ENCODE peak calls at places on chromosomes 3 and 15, in seven cellular contexts. T is LNCaP clone FGC, R is neural progenitor cell, U is astrocyte of the spinal cord, M is mucosa of descending colon, V is GM12865, D is esophagus muscularis mucosa. C is an unnamed sample.

GRCh38 chr3:11379824-11380281 is 107.7 kb downstream of the ATG7 start:
- DNase-seq in M (no peak), R (no peak), U (peak; percentile 58), V (no peak), T (no peak), D (no peak), C (peak; percentile 42)

GRCh38 chr3:139715736-139716135 is 38.0 kb upstream of the NMNAT3 start:
- DNase-seq in D (no peak), T (no peak), M (no peak), U (no peak), V (no peak), R (no peak), C (no peak)

GRCh38 chr15:38885001-38885400 is 320.4 kb upstream of the RASGRP1 start:
- DNase-seq in D (no peak), R (no peak), V (no peak), U (peak; percentile 33), T (no peak), M (no peak), C (peak; percentile 65)

GRCh38 chr3:174330303-174330702 is 528.8 kb upstream of the NAALADL2 start:
- DNase-seq in V (no peak), R (no peak), M (no peak), T (no peak), U (peak; percentile 76), D (no peak), C (peak; percentile 16)

GRCh38 chr3:111947179-111947727 is 31.6 kb upstream of the ABHD10 start:
- DNase-seq in V (no peak), T (no peak), R (no peak), M (no peak), U (peak; percentile 55), D (no peak), C (peak; percentile 71)

GRCh38 chr15:45187894-45188830 is at the start of gene SHF:
- DNase-seq in V (peak; percentile 43), U (peak; percentile 28), D (no peak), T (no peak), R (peak; percentile 95), M (peak; percentile 61), C (peak; percentile 21)

GRCh38 chr3:107938128-107938527 is 152.7 kb downstream of the CD47 start:
- DNase-seq in T (no peak), M (peak; percentile 51), U (peak; percentile 54), V (peak; percentile 7), R (peak; percentile 53), D (no peak), C (peak; percentile 45)

GRCh38 chr3:195001961-195002861 is 268.7 kb downstream of the XXYLT1 start:
- DNase-seq in U (peak; percentile 43), M (peak; percentile 69), V (peak; percentile 65), R (peak; percentile 75), D (no peak), T (peak; percentile 63), C (peak; percentile 55)

GRCh38 chr15:58019503-58020376 is 45.8 kb downstream of the ALDH1A2 start:
- DNase-seq in U (peak; percentile 35), D (no peak), T (no peak), V (no peak), M (no peak), R (no peak), C (peak; percentile 56)

GRCh38 chr3:8864570-8865350 is 95.3 kb upstream of the OXTR start:
- DNase-seq in U (no peak), D (no peak), R (no peak), M (peak; percentile 3), T (no peak), V (peak; percentile 7), C (peak; percentile 28)

GRCh38 chr15:76006136-76006778 is 6.0 kb downstream of the NRG4 start:
- DNase-seq in U (no peak), R (no peak), T (no peak), D (no peak), V (no peak), M (no peak), C (peak; percentile 39)

GRCh38 chr3:113660901-113661300 is 35.5 kb downstream of the USF3 start:
- DNase-seq in T (no peak), V (peak; percentile 17), D (no peak), M (no peak), R (no peak), U (peak; percentile 3), C (peak; percentile 54)

GRCh38 chr3:127071597-127072001 is 88.7 kb downstream of the PLXNA1 start:
- DNase-seq in T (no peak), D (no peak), V (no peak), R (no peak), U (no peak), M (no peak), C (no peak)

GRCh38 chr3:79767194-79767952 is 425 bp downstream of the ROBO1 start:
- DNase-seq in D (no peak), U (peak; percentile 52), V (no peak), R (peak; percentile 57), T (no peak), M (no peak), C (no peak)

GRCh38 chr3:123637131-123637530 is 52.3 kb upstream of the HACD2 start:
- DNase-seq in M (no peak), D (no peak), R (peak; percentile 26), U (no peak), V (no peak), T (no peak), C (no peak)

GRCh38 chr3:127479449-127479848 is 111.1 kb downstream of the TPRA1 start:
- DNase-seq in V (no peak), U (no peak), T (no peak), M (no peak), D (no peak), R (no peak), C (no peak)

GRCh38 chr3:143001369-143002082 is at the start of gene U2SURP:
- DNase-seq in U (peak; percentile 99), T (peak; percentile 95), D (peak; percentile 98), M (peak; percentile 98), V (peak; percentile 97), R (peak; percentile 99), C (peak; percentile 99)
- TF ChIP-seq CTCF in U (no peak), T (no peak), D (no peak), M (peak; percentile 5), V (peak; percentile 1), R (no peak), C (no peak)

GRCh38 chr3:125151437-125151806 is 61.1 kb downstream of the SLC12A8 start:
- DNase-seq in M (no peak), R (no peak), T (no peak), V (no peak), D (no peak), U (no peak), C (no peak)

GRCh38 chr3:125151916-125152315 is 60.6 kb downstream of the SLC12A8 start:
- DNase-seq in U (no peak), D (no peak), R (no peak), V (no peak), M (no peak), T (no peak), C (peak; percentile 42)

GRCh38 chr3:125148836-125149235 is 63.7 kb downstream of the SLC12A8 start:
- DNase-seq in T (no peak), U (peak; percentile 35), V (peak; percentile 75), R (no peak), D (no peak), M (no peak), C (peak; percentile 48)

GRCh38 chr3:125149462-125149861 is 63.1 kb downstream of the SLC12A8 start:
- DNase-seq in U (no peak), R (no peak), D (no peak), V (no peak), M (no peak), T (no peak), C (no peak)

GRCh38 chr3:125150525-125151436 is 61.8 kb downstream of the SLC12A8 start:
- DNase-seq in D (no peak), U (no peak), T (peak; percentile 18), M (peak; percentile 86), V (peak; percentile 92), R (peak; percentile 38), C (no peak)
- TF ChIP-seq CTCF in D (no peak), U (peak; percentile 57), T (peak; percentile 67), M (peak; percentile 42), V (peak; percentile 76), R (peak; percentile 58), C (peak; percentile 44)

DNA sequence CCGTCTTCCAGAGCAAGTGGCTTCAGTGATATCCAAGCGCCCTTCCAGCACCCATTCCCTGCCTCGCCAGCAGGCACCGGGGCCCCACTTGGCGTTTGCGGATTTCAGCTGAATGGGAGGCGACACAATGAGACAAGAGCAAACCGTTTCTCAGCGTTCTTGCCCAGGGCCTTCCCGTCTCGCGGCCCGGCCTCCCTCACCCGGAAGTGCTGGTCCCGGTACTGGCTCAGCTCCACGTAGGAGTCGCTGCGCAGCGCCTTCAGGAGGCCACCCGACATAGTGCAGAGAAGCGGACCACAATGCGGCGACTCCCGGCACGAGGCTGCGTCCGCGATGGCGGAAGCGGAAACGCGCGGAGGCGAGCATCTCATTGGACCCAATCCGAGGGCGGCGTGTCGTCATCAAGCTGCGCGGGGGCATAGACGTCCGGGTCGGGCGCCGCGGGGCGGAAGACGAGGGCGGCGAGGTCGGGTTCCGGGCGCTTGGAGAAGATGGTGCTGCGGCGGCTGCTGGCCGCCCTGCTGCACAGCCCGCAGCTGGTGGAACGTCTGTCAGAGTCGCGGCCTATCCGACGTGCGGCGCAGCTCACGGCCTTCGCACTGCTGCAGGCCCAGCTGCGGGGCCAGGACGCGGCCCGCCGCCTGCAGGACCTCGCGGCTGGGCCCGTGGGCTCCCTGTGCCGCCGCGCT is at the start of gene NCBP2:
- DNase-seq in M (peak; percentile 100), U (peak; percentile 98), D (peak; percentile 100), V (peak; percentile 99), T (peak; percentile 94), R (peak; percentile 99), C (peak; percentile 99)
- TF ChIP-seq CTCF in M (peak; percentile 76), U (peak; percentile 66), D (peak; percentile 44), V (peak; percentile 78), T (peak; percentile 81), R (peak; percentile 73), C (peak; percentile 56)

GRCh38 chr3:21152555-21152954 is 598.5 kb downstream of the ZNF385D start:
- DNase-seq in D (no peak), M (no peak), R (no peak), T (no peak), V (no peak), U (no peak), C (no peak)
- TF ChIP-seq CTCF in D (no peak), M (no peak), R (no peak), T (no peak), V (no peak), U (no peak), C (no peak)

DNA sequence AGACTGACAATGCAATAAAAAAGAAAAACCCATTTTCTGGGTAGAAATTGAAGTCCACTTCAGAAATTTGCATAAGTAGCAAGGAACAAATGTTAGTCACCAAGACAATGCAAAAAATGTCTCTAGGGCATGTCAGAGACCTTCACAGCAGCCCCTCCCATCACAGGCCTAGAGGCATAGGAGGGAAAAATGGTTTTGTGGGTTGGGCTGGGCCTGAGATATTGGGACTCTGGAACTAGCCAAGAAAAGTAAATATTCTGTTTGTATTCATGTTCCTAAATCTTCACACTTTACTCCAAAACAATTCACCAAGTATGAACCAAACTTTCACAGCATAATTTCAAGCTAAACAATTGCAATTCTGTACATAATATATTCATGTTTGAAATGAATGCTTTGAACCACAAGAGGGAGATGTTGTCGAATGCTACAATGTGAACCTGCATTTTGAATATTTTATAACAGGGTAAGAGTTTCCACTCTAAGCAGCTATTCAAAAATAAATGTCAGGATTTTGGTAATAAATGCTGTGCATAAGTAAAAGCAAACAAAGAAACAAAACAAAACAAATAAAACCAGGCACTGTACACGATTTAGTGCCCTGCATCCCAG is 429.2 kb downstream of the OTOL1 start:
- DNase-seq in M (no peak), V (no peak), T (no peak), U (no peak), D (no peak), R (no peak), C (no peak)
- TF ChIP-seq CTCF in M (no peak), V (no peak), T (no peak), U (no peak), D (no peak), R (peak; percentile 31), C (peak; percentile 28)